ENCODE peak calls at places on chromosomes 12 and 14, in four cellular contexts. Q is astrocyte of the spinal cord, O is fibroblast of lung, L is NCI-H1436 treated with DMSO at 0.1 percent for 48 hours. E is an unnamed sample.
A peak's percentile ranks its signal among the peaks of the same experiment; 100 is the strongest.

GRCh38 chr14:62031504-62031903 is 269.3 kb downstream of the SNAPC1 start:
- DNase-seq in O (no peak), L (no peak), Q (no peak), E (no peak)

GRCh38 chr12:120474092-120474960 is 4.8 kb upstream of the SRSF9 start:
- DNase-seq in Q (peak; percentile 69), O (no peak), L (no peak), E (peak; percentile 75)

GRCh38 chr12:63362801-63363200 is 211.8 kb upstream of the AVPR1A start:
- DNase-seq in Q (peak; percentile 25), O (peak; percentile 5), L (no peak), E (peak; percentile 52)

GRCh38 chr12:2693204-2693860 is 101.4 kb upstream of the FKBP4 start:
- DNase-seq in Q (no peak), L (no peak), O (no peak), E (no peak)

GRCh38 chr14:47240755-47241437 is 434.5 kb downstream of the MDGA2 start:
- DNase-seq in L (no peak), Q (no peak), O (no peak), E (no peak)

GRCh38 chr12:41365653-41366131 is 177.6 kb downstream of the PDZRN4 start:
- DNase-seq in L (no peak), O (no peak), Q (no peak), E (no peak)

GRCh38 chr14:76829650-76830421 is 3.6 kb downstream of the LRRC74A start:
- DNase-seq in L (no peak), O (no peak), Q (no peak), E (no peak)

GRCh38 chr12:26730546-26731085 is 102.4 kb downstream of the ITPR2 start:
- DNase-seq in O (no peak), L (no peak), Q (no peak), E (no peak)

GRCh38 chr12:75578546-75578945 is 67.1 kb upstream of the KRR1 start:
- DNase-seq in Q (no peak), O (no peak), L (no peak), E (no peak)

E was measured in HFFc6.